ENCODE peak calls at places on chromosomes 5 and 9, in seven cellular contexts. H is heart right ventricle, T is breast epithelium, E is fibroblast of pulmonary artery, X is fibroblast of lung, J is GM23248, M is mucosa of descending colon. A is an unnamed sample.

GRCh38 chr5:76718880-76719279 is 3.0 kb downstream of the F2R start:
- DNase-seq in H (no peak), J (no peak), X (no peak), T (no peak), E (no peak), M (no peak), A (no peak)

GRCh38 chr5:32302822-32303754 is 9.7 kb downstream of the MTMR12 start:
- DNase-seq in E (peak), T (no peak), J (peak), M (no peak), H (no peak), X (no peak), A (no peak)

GRCh38 chr5:132258102-132259060 is 885 bp downstream of the PDLIM4 start:
- DNase-seq in E (peak), X (peak), M (no peak), H (no peak), T (peak), J (peak), A (peak)

GRCh38 chr9:109887079-109887478 is 107.1 kb downstream of the PALM2AKAP2 start:
- DNase-seq in J (peak), M (no peak), X (peak), H (peak), T (no peak), E (peak), A (no peak)

GRCh38 chr5:176185133-176185733 is 53.0 kb upstream of the SIMC1 start:
- DNase-seq in H (no peak), J (no peak), M (no peak), X (no peak), T (no peak), E (no peak), A (no peak)

GRCh38 chr5:51347704-51348103 is 35.5 kb upstream of the ISL1 start:
- DNase-seq in X (no peak), J (no peak), M (no peak), T (no peak), H (no peak), E (no peak), A (no peak)

GRCh38 chr5:179549973-179550510 is 312 bp upstream of the RUFY1 start:
- DNase-seq in X (peak), J (peak), M (peak), T (peak), H (no peak), E (no peak), A (peak)

GRCh38 chr5:37839441-37840035 is 303 bp downstream of the GDNF start:
- DNase-seq in M (no peak), J (peak), X (peak), E (peak), T (no peak), H (peak), A (no peak)

GRCh38 chr5:150574818-150575537 is 65.5 kb upstream of the SYNPO start:
- DNase-seq in E (no peak), M (no peak), H (no peak), T (no peak), J (no peak), X (no peak), A (peak)

GRCh38 chr5:35129921-35130485 is 82.3 kb upstream of the AGXT2 start:
- DNase-seq in H (no peak), T (peak), X (peak), J (peak), E (no peak), M (no peak), A (no peak)

GRCh38 chr9:97570899-97571298 is 62.3 kb downstream of the TSTD2 start:
- DNase-seq in H (peak), X (no peak), T (no peak), E (no peak), M (no peak), J (no peak), A (no peak)

GRCh38 chr9:6564370-6564769 is 81.2 kb downstream of the GLDC start:
- DNase-seq in X (peak), M (no peak), T (no peak), H (no peak), E (peak), J (peak), A (no peak)

GRCh38 chr9:115590016-115590415 is 472.1 kb upstream of the TNC start:
- DNase-seq in J (peak), T (peak), X (peak), H (no peak), E (peak), M (no peak), A (no peak)

GRCh38 chr5:11182441-11183080 is 421.5 kb upstream of the DAP start:
- DNase-seq in J (peak), M (no peak), T (no peak), X (peak), E (peak), H (no peak), A (no peak)

GRCh38 chr5:56908942-56909293 is 478 bp upstream of the SETD9 start:
- DNase-seq in E (no peak), H (peak), X (no peak), T (peak), M (peak), J (no peak), A (no peak)

GRCh38 chr9:106772523-106773290 is 90.3 kb upstream of the ZNF462 start:
- DNase-seq in T (no peak), E (peak), M (no peak), X (no peak), J (no peak), H (no peak), A (no peak)

GRCh38 chr9:136564379-136564988 is 18.6 kb upstream of the NOTCH1 start:
- DNase-seq in H (peak), M (peak), X (peak), E (peak), J (peak), T (peak), A (peak)

GRCh38 chr9:21316860-21317259 is 11.7 kb upstream of the IFNA5 start:
- DNase-seq in M (no peak), X (no peak), T (no peak), J (peak), E (no peak), H (peak), A (no peak)

GRCh38 chr5:65570598-65571226 is 7.6 kb downstream of the PPWD1 start:
- DNase-seq in M (no peak), E (no peak), H (no peak), T (no peak), X (no peak), J (no peak), A (no peak)

GRCh38 chr9:134724231-134724911 is 82.8 kb downstream of the COL5A1 start:
- DNase-seq in J (peak), H (peak), X (peak), T (no peak), M (peak), E (peak), A (no peak)

GRCh38 chr9:120393386-120394057 is 186.4 kb downstream of the CDK5RAP2 start:
- DNase-seq in M (no peak), J (peak), X (peak), E (peak), H (no peak), T (no peak), A (no peak)

GRCh38 chr5:82332064-82332855 is 54.1 kb upstream of the RPS23 start:
- DNase-seq in T (no peak), E (no peak), H (no peak), M (no peak), X (peak), J (peak), A (no peak)

GRCh38 chr5:14872070-14872989 is 752 bp upstream of the ANKH start:
- DNase-seq in H (peak), X (peak), M (peak), J (peak), E (peak), T (peak), A (peak)

GRCh38 chr5:174664180-174664850 is 60.1 kb upstream of the MSX2 start:
- DNase-seq in M (no peak), E (no peak), X (no peak), H (no peak), J (no peak), T (no peak), A (no peak)

GRCh38 chr9:89022902-89023301 is 31.6 kb downstream of the S1PR3 start:
- DNase-seq in M (no peak), E (peak), H (no peak), X (peak), J (peak), T (no peak), A (no peak)

GRCh38 chr5:123855630-123856029 is 343.7 kb downstream of the CSNK1G3 start:
- DNase-seq in X (peak), M (no peak), J (no peak), H (no peak), T (no peak), E (no peak), A (no peak)

GRCh38 chr9:118360036-118360435 is 655.8 kb downstream of the TLR4 start:
- DNase-seq in E (no peak), X (no peak), T (no peak), H (no peak), M (no peak), J (no peak), A (no peak)

GRCh38 chr9:77495834-77496671 is 152.1 kb downstream of the GNA14 start:
- DNase-seq in J (peak), H (no peak), X (peak), M (no peak), T (no peak), E (peak), A (no peak)

GRCh38 chr5:68027519-68027918 is 188.0 kb upstream of the PIK3R1 start:
- DNase-seq in H (no peak), X (peak), M (no peak), T (no peak), J (peak), E (peak), A (no peak)

GRCh38 chr9:80059979-80060378 is 488.2 kb downstream of the TLE4 start:
- DNase-seq in E (no peak), X (no peak), J (no peak), T (no peak), M (no peak), H (no peak), A (no peak)

DNA sequence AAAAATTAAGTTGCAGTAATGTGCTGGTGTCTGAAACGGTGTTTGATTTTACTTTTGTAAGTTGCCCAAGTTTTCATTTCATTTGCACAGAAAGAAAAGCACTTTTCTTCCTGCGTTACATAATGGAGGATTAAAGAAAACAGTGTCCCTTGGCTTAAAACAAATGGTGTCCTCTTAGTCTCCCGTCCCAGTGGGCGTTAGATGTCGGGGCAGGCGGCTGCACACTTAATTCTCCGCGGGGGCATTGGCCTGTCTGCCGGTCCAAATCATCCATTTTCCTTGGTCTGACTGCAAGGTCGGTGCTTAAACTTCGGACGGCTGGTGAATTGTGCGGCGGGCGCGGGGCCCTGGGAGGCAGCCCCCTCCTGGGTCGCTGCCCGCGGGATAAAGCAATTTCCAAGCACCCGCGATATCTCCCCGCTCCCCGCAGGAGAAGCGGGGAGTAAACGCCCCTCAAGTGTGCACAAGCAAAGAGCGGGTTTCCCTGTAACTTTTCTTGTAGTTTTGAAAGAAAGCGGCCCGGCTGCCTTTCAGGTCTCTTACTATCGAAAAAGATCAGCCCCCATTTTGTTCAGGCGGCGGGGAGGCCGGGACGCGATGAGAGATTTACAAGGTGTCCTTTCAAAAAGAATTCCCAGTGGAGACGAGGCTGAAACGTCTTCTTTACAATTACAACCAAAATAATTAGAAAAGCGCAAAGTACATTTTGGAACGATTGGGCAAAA is 1.5 kb downstream of the IRX1 start:
- DNase-seq in J (peak), E (no peak), T (no peak), X (peak), H (no peak), M (no peak), A (no peak)
- H3K4me3 ChIP-seq in J (peak), E (no peak), T (peak), X (no peak), H (no peak), M (no peak), A (no peak)

GRCh38 chr9:37947431-37947830 is 43.5 kb upstream of the SLC25A51 start:
- DNase-seq in J (no peak), M (no peak), X (no peak), T (no peak), E (no peak), H (no peak), A (no peak)

GRCh38 chr9:37946971-37947370 is 43.0 kb upstream of the SLC25A51 start:
- DNase-seq in X (no peak), E (no peak), T (no peak), H (no peak), J (no peak), M (no peak), A (no peak)

GRCh38 chr9:37947987-37948386 is 44.1 kb upstream of the SLC25A51 start:
- DNase-seq in J (peak), X (peak), T (no peak), M (no peak), E (no peak), H (no peak), A (peak)

GRCh38 chr9:37949576-37949975 is 45.6 kb upstream of the SLC25A51 start:
- DNase-seq in X (peak), T (no peak), M (no peak), J (peak), E (no peak), H (no peak), A (no peak)

DNA sequence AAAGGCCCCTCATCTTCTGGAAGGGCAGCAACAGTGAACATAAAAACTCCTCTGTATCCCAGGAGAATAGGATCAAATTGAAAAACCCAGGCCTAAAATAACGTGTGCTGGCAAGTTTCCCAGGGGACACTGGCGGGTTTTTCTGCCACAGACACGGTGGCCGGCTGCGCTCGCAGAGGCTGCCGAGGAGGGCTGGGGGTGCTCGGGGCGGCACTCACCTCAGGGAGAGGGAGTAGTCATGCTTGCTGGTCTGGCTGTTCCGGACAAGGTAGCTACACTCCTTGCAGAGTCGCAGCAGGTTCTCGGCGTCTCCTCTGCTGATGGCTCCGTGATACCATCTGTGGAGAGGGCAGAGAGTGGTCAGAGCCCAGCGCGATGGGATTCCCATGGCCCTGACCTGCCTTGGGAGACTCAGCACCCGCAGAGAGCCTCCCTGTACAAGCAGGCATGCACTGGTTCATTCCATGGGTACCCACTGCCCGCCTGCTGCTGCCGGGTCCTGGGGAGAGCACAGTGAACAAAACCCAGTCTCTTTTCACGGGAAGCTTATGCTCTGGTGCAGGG is 44.6 kb upstream of the SLC25A51 start:
- DNase-seq in X (no peak), H (no peak), E (no peak), J (no peak), T (no peak), M (no peak), A (peak)
- H3K4me3 ChIP-seq in X (no peak), H (no peak), E (no peak), J (no peak), T (no peak), M (no peak), A (no peak)

GRCh38 chr9:26722755-26723154 is 169.8 kb downstream of the CAAP1 start:
- DNase-seq in H (no peak), J (no peak), M (no peak), T (no peak), X (no peak), E (no peak), A (no peak)
- H3K4me3 ChIP-seq in H (no peak), J (no peak), M (no peak), T (no peak), X (no peak), E (no peak), A (no peak)

DNA sequence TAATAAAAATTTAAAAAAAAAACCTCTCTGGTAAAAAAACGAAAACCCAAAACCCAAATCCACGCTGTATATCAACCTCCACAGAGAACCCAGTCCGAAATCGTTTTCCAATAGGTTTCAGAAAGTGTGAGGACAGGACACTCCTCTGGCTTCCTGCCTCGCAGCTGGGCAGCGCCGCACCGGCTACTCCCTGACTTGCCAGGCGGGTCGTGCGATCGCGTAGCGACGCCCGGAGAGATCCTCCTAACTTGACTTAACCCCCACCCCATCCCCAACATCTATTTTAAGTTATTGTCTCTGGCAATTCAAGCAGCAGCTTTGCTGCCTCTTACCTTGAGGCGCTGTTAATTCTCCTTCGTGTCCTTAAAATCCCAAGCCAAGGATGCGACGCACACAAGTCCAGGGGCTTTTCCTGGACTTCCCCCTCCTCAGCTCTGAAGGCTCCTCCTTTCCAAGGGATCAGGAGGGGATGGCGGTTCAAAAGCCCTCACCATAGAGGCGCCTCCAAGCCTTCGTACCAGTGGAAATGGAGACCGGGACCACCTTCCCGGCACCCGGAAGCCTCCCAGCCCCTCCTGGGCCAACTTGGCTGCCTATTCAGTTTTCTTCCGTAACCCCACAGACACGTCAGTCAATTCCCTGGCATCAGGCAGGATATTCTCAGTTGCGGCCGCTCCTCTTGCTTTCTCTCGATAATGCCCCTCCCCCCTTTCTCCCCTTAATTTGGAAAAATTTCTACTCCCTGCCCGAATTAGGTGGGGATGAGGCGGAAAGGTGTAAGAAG is 1639.5 kb upstream of the C9orf72 start:
- DNase-seq in E (no peak), T (no peak), M (no peak), X (no peak), H (no peak), J (peak), A (no peak)
- H3K4me3 ChIP-seq in E (peak), T (peak), M (no peak), X (peak), H (peak), J (peak), A (peak)

GRCh38 chr5:153964201-153965101 is 74.3 kb downstream of the FAM114A2 start:
- DNase-seq in T (no peak), H (no peak), M (no peak), X (no peak), E (no peak), J (no peak), A (no peak)
- H3K4me3 ChIP-seq in T (no peak), H (no peak), M (no peak), X (peak), E (no peak), J (peak), A (no peak)

DNA sequence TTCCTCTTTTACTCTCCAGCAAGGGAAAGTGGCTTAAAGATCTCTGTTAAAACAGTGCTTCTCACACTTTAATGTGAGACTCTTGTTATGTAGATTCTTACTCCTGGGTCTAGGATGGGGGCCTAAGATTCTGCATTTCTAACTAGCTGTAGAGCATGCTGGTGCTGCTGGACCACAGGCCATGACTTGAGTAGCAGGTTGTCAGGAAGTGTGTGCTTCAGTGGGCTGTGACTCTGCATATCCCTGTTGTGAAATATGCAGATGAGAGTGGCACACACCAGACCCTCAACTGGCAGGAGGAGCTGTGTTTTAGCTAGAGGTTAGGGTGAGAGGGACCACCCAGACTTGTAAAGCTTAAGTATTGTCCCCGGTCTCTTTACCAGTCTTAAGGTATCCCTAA is 191.1 kb upstream of the DMRT1 start:
- DNase-seq in H (no peak), T (no peak), X (peak), J (peak), E (peak), M (no peak), A (no peak)
- H3K4me3 ChIP-seq in H (no peak), T (no peak), X (peak), J (peak), E (no peak), M (no peak), A (no peak)

GRCh38 chr5:139847091-139847490 is 51.5 kb downstream of the PSD2 start:
- DNase-seq in X (no peak), H (no peak), J (no peak), M (no peak), E (no peak), T (no peak), A (no peak)

GRCh38 chr5:139847790-139848507 is 52.3 kb downstream of the PSD2 start:
- DNase-seq in J (peak), X (peak), M (peak), H (peak), T (no peak), E (peak), A (peak)

GRCh38 chr5:139849942-139850341 is 54.3 kb downstream of the PSD2 start:
- DNase-seq in T (peak), X (peak), J (peak), M (no peak), E (no peak), H (no peak), A (no peak)

GRCh38 chr5:139849501-139849900 is 53.9 kb downstream of the PSD2 start:
- DNase-seq in M (no peak), E (no peak), J (no peak), X (no peak), T (no peak), H (no peak), A (no peak)

DNA sequence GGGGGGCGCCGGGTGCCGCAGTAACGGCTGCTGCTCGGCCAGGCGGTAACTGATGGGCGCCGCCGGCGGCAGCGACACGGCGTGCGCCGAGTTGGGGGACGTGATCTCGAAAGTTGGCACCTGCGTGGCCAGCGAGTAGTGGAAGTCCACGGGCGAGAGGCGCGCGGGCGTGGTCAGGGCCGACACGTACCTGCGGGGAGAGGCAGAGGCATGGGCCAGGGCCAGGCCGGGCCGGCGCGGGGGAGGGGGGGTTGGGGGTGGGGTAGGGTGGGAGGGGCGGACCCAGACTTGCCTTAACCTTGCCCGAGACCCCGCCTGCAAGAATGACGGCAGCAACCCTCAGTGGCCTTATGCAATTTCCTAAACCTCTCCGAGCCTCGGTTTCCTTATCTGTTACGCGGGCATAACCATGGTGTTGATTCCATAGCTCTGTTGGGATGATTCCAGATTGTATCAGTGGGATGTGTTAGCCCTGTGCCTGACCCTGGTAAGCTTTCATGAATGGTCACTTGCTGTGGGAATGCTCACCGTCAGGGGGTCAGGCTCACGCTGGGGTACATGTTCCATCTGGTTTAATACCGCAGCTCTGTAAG is 53.0 kb downstream of the PSD2 start:
- DNase-seq in M (peak), H (peak), J (no peak), X (no peak), T (no peak), E (peak), A (peak)
- H3K4me3 ChIP-seq in M (no peak), H (peak), J (peak), X (no peak), T (peak), E (no peak), A (peak)

A was measured in upper lobe of left lung.